ENCODE peak calls at places on chromosomes 4 and X, in seven cellular contexts. D, R, E, G, Y, I and Q are unnamed samples.

GRCh38 chrX:53483838-53484420 is 49.8 kb upstream of the HSD17B10 start:
- DNase-seq in D (no peak), R (no peak), E (no peak), G (no peak), Y (no peak), I (no peak), Q (no peak)

GRCh38 chr4:146709956-146710355 is 71.3 kb downstream of the POU4F2 start:
- DNase-seq in D (no peak), R (no peak), E (no peak), G (no peak), Y (no peak), I (no peak), Q (no peak)

GRCh38 chr4:69823481-69824186 is 36.3 kb downstream of the SULT1E1 start:
- DNase-seq in D (no peak), R (no peak), E (peak; percentile 64), G (peak; percentile 47), Y (no peak), I (peak; percentile 76), Q (peak; percentile 42)

GRCh38 chrX:71859637-71860036 is 51.0 kb upstream of the NHSL2 start:
- DNase-seq in D (no peak), R (no peak), E (peak; percentile 55), G (peak; percentile 41), Y (no peak), I (peak; percentile 3), Q (peak; percentile 55)

GRCh38 chr4:185682236-185682635 is 129.8 kb downstream of the SORBS2 start:
- DNase-seq in D (no peak), R (no peak), E (no peak), G (no peak), Y (no peak), I (no peak), Q (no peak)

GRCh38 chr4:10212400-10212799 is 95.8 kb upstream of the WDR1 start:
- DNase-seq in D (no peak), R (no peak), E (no peak), G (no peak), Y (no peak), I (no peak), Q (no peak)

GRCh38 chrX:68932611-68933010 is 103.8 kb downstream of the EFNB1 start:
- DNase-seq in D (peak; percentile 54), R (no peak), E (no peak), G (no peak), Y (no peak), I (no peak), Q (no peak)

GRCh38 chr4:16867827-16868226 is 30.6 kb downstream of the LDB2 start:
- DNase-seq in D (no peak), R (no peak), E (no peak), G (no peak), Y (no peak), I (no peak), Q (no peak)

GRCh38 chr4:33262809-33263208 is 2542.6 kb downstream of the PCDH7 start:
- DNase-seq in D (no peak), R (no peak), E (no peak), G (no peak), Y (no peak), I (no peak), Q (no peak)

GRCh38 chr4:46506876-46507275 is 116.9 kb upstream of the GABRA2 start:
- DNase-seq in D (no peak), R (no peak), E (no peak), G (no peak), Y (no peak), I (no peak), Q (no peak)

GRCh38 chr4:42123071-42123644 is 29.3 kb downstream of the BEND4 start:
- DNase-seq in D (no peak), R (no peak), E (no peak), G (no peak), Y (no peak), I (no peak), Q (no peak)

GRCh38 chrX:88558421-88558820 is 188.6 kb upstream of the CPXCR1 start:
- DNase-seq in D (no peak), R (no peak), E (no peak), G (no peak), Y (no peak), I (no peak), Q (no peak)

GRCh38 chr4:16588651-16589050 is 309.8 kb downstream of the LDB2 start:
- DNase-seq in D (no peak), R (no peak), E (no peak), G (peak; percentile 7), Y (no peak), I (no peak), Q (no peak)

GRCh38 chrX:140572724-140573123 is 67.9 kb upstream of the SOX3 start:
- DNase-seq in D (no peak), R (peak; percentile 48), E (peak; percentile 30), G (peak; percentile 49), Y (no peak), I (peak; percentile 0), Q (peak; percentile 20)

GRCh38 chrX:22629105-22629725 is 356.5 kb downstream of the CBLL2 start:
- DNase-seq in D (no peak), R (no peak), E (no peak), G (no peak), Y (no peak), I (no peak), Q (no peak)

GRCh38 chr4:72846280-72847111 is 223.0 kb downstream of the COX18 start:
- DNase-seq in D (no peak), R (no peak), E (peak; percentile 8), G (peak; percentile 48), Y (no peak), I (peak; percentile 19), Q (peak; percentile 58)

GRCh38 chrX:123454712-123455431 is 270.8 kb downstream of the GRIA3 start:
- DNase-seq in D (no peak), R (no peak), E (no peak), G (peak; percentile 21), Y (no peak), I (no peak), Q (no peak)

GRCh38 chr4:152659806-152660205 is 20.0 kb downstream of the TMEM154 start:
- DNase-seq in D (no peak), R (no peak), E (no peak), G (peak; percentile 66), Y (no peak), I (no peak), Q (no peak)

GRCh38 chr4:110287130-110287529 is 88.7 kb upstream of the ELOVL6 start:
- DNase-seq in D (no peak), R (no peak), E (peak; percentile 42), G (peak; percentile 87), Y (no peak), I (no peak), Q (no peak)

GRCh38 chr4:5019274-5019673 is at the start of gene CYTL1:
- DNase-seq in D (no peak), R (no peak), E (no peak), G (no peak), Y (no peak), I (no peak), Q (no peak)

GRCh38 chr4:70838972-70839536 is 636 bp downstream of the GRSF1 start:
- DNase-seq in D (peak; percentile 76), R (peak; percentile 70), E (peak; percentile 75), G (peak; percentile 85), Y (peak; percentile 45), I (peak; percentile 60), Q (peak; percentile 34)

GRCh38 chrX:150899191-150899757 is 806 bp upstream of the CD99L2 start:
- DNase-seq in D (peak; percentile 39), R (peak; percentile 48), E (peak; percentile 62), G (peak; percentile 68), Y (no peak), I (peak; percentile 22), Q (no peak)

GRCh38 chr4:111943796-111944203 is 201.5 kb upstream of the FAM241A start:
- DNase-seq in D (no peak), R (peak; percentile 45), E (peak; percentile 6), G (peak; percentile 55), Y (no peak), I (no peak), Q (peak; percentile 11)

GRCh38 chr4:85398276-85398675 is 76.7 kb upstream of the ARHGAP24 start:
- DNase-seq in D (peak; percentile 31), R (no peak), E (no peak), G (no peak), Y (no peak), I (no peak), Q (no peak)

GRCh38 chr4:107951551-107951950 is 20.2 kb downstream of the CYP2U1 start:
- DNase-seq in D (no peak), R (no peak), E (no peak), G (no peak), Y (no peak), I (no peak), Q (no peak)

GRCh38 chr4:79598214-79598613 is 190.2 kb upstream of the GK2 start:
- DNase-seq in D (no peak), R (no peak), E (no peak), G (no peak), Y (no peak), I (no peak), Q (no peak)